ENCODE peak calls at places on chromosomes 6 and 20, in seven cellular contexts. One of them, this sample, is unnamed.

GRCh38 chr20:23295934-23296333 is 54.7 kb upstream of the NXT1 start:
- DNase-seq in iPS-NIHi11: no peak
- DNase-seq in kidney tubule cell: no peak
- DNase-seq in IMR-90: no peak
- DNase-seq in stimulated activated naive CD8-positive, alpha-beta T cell treated with anti-CD3 and anti-CD28 coated beads, Interleukin-15, amount 100 ng/mL, for 72 hours: no peak
- DNase-seq in activated T-cell treated with anti-CD3 and anti-CD28 coated beads for 24 hours: no peak
- DNase-seq in M059J: no peak
- DNase-seq in this sample: no peak

GRCh38 chr20:3980260-3981131 is 34.9 kb downstream of the RNF24 start:
- DNase-seq in iPS-NIHi11: peak; percentile 24
- DNase-seq in kidney tubule cell: peak; percentile 53
- DNase-seq in IMR-90: peak; percentile 73
- DNase-seq in stimulated activated naive CD8-positive, alpha-beta T cell treated with anti-CD3 and anti-CD28 coated beads, Interleukin-15, amount 100 ng/mL, for 72 hours: peak; percentile 46
- DNase-seq in activated T-cell treated with anti-CD3 and anti-CD28 coated beads for 24 hours: peak; percentile 20
- DNase-seq in M059J: peak; percentile 88
- DNase-seq in this sample: peak; percentile 78

GRCh38 chr6:33856655-33857054 is 52.9 kb upstream of the MLN start:
- DNase-seq in iPS-NIHi11: no peak
- DNase-seq in kidney tubule cell: no peak
- DNase-seq in IMR-90: no peak
- DNase-seq in stimulated activated naive CD8-positive, alpha-beta T cell treated with anti-CD3 and anti-CD28 coated beads, Interleukin-15, amount 100 ng/mL, for 72 hours: peak; percentile 90
- DNase-seq in activated T-cell treated with anti-CD3 and anti-CD28 coated beads for 24 hours: peak; percentile 56
- DNase-seq in M059J: peak; percentile 47
- DNase-seq in this sample: no peak

GRCh38 chr6:484729-485111 is 93.2 kb downstream of the IRF4 start:
- DNase-seq in iPS-NIHi11: no peak
- DNase-seq in kidney tubule cell: no peak
- DNase-seq in IMR-90: no peak
- DNase-seq in stimulated activated naive CD8-positive, alpha-beta T cell treated with anti-CD3 and anti-CD28 coated beads, Interleukin-15, amount 100 ng/mL, for 72 hours: no peak
- DNase-seq in activated T-cell treated with anti-CD3 and anti-CD28 coated beads for 24 hours: no peak
- DNase-seq in M059J: no peak
- DNase-seq in this sample: no peak

GRCh38 chr6:82057846-82058554 is 189.5 kb downstream of the IBTK start:
- DNase-seq in iPS-NIHi11: no peak
- DNase-seq in kidney tubule cell: no peak
- DNase-seq in IMR-90: peak; percentile 57
- DNase-seq in stimulated activated naive CD8-positive, alpha-beta T cell treated with anti-CD3 and anti-CD28 coated beads, Interleukin-15, amount 100 ng/mL, for 72 hours: no peak
- DNase-seq in activated T-cell treated with anti-CD3 and anti-CD28 coated beads for 24 hours: no peak
- DNase-seq in M059J: peak; percentile 27
- DNase-seq in this sample: peak; percentile 75

GRCh38 chr6:158459726-158460125 is 100.2 kb upstream of the TMEM181 start:
- DNase-seq in iPS-NIHi11: no peak
- DNase-seq in kidney tubule cell: no peak
- DNase-seq in IMR-90: no peak
- DNase-seq in stimulated activated naive CD8-positive, alpha-beta T cell treated with anti-CD3 and anti-CD28 coated beads, Interleukin-15, amount 100 ng/mL, for 72 hours: no peak
- DNase-seq in activated T-cell treated with anti-CD3 and anti-CD28 coated beads for 24 hours: no peak
- DNase-seq in M059J: peak; percentile 38
- DNase-seq in this sample: no peak

GRCh38 chr6:13911337-13911736 is 13.4 kb upstream of the RNF182 start:
- DNase-seq in iPS-NIHi11: no peak
- DNase-seq in kidney tubule cell: no peak
- DNase-seq in IMR-90: no peak
- DNase-seq in stimulated activated naive CD8-positive, alpha-beta T cell treated with anti-CD3 and anti-CD28 coated beads, Interleukin-15, amount 100 ng/mL, for 72 hours: no peak
- DNase-seq in activated T-cell treated with anti-CD3 and anti-CD28 coated beads for 24 hours: no peak
- DNase-seq in M059J: no peak
- DNase-seq in this sample: no peak

GRCh38 chr6:161265975-161266374 is 7.9 kb downstream of the AGPAT4 start:
- DNase-seq in iPS-NIHi11: no peak
- DNase-seq in kidney tubule cell: peak; percentile 94
- DNase-seq in IMR-90: no peak
- DNase-seq in stimulated activated naive CD8-positive, alpha-beta T cell treated with anti-CD3 and anti-CD28 coated beads, Interleukin-15, amount 100 ng/mL, for 72 hours: no peak
- DNase-seq in activated T-cell treated with anti-CD3 and anti-CD28 coated beads for 24 hours: no peak
- DNase-seq in M059J: peak; percentile 71
- DNase-seq in this sample: no peak

GRCh38 chr6:8177721-8178120 is 75.4 kb upstream of the EEF1E1 start:
- DNase-seq in iPS-NIHi11: no peak
- DNase-seq in kidney tubule cell: peak; percentile 89
- DNase-seq in IMR-90: peak; percentile 48
- DNase-seq in stimulated activated naive CD8-positive, alpha-beta T cell treated with anti-CD3 and anti-CD28 coated beads, Interleukin-15, amount 100 ng/mL, for 72 hours: no peak
- DNase-seq in activated T-cell treated with anti-CD3 and anti-CD28 coated beads for 24 hours: no peak
- DNase-seq in M059J: peak; percentile 79
- DNase-seq in this sample: no peak

GRCh38 chr6:16849280-16850210 is 88.3 kb upstream of the ATXN1 start:
- DNase-seq in iPS-NIHi11: no peak
- DNase-seq in kidney tubule cell: peak; percentile 54
- DNase-seq in IMR-90: peak; percentile 79
- DNase-seq in stimulated activated naive CD8-positive, alpha-beta T cell treated with anti-CD3 and anti-CD28 coated beads, Interleukin-15, amount 100 ng/mL, for 72 hours: no peak
- DNase-seq in activated T-cell treated with anti-CD3 and anti-CD28 coated beads for 24 hours: no peak
- DNase-seq in M059J: peak; percentile 98
- DNase-seq in this sample: peak; percentile 53

GRCh38 chr6:168039301-168039700 is 39.7 kb downstream of the FRMD1 start:
- DNase-seq in iPS-NIHi11: no peak
- DNase-seq in kidney tubule cell: no peak
- DNase-seq in IMR-90: no peak
- DNase-seq in stimulated activated naive CD8-positive, alpha-beta T cell treated with anti-CD3 and anti-CD28 coated beads, Interleukin-15, amount 100 ng/mL, for 72 hours: no peak
- DNase-seq in activated T-cell treated with anti-CD3 and anti-CD28 coated beads for 24 hours: no peak
- DNase-seq in M059J: no peak
- DNase-seq in this sample: no peak

GRCh38 chr6:88519227-88520019 is 353.3 kb upstream of the CNR1 start:
- DNase-seq in iPS-NIHi11: no peak
- DNase-seq in kidney tubule cell: no peak
- DNase-seq in IMR-90: no peak
- DNase-seq in stimulated activated naive CD8-positive, alpha-beta T cell treated with anti-CD3 and anti-CD28 coated beads, Interleukin-15, amount 100 ng/mL, for 72 hours: no peak
- DNase-seq in activated T-cell treated with anti-CD3 and anti-CD28 coated beads for 24 hours: no peak
- DNase-seq in M059J: no peak
- DNase-seq in this sample: no peak

GRCh38 chr20:50584687-50585086 is 74.5 kb downstream of the PTPN1 start:
- DNase-seq in iPS-NIHi11: no peak
- DNase-seq in kidney tubule cell: no peak
- DNase-seq in IMR-90: no peak
- DNase-seq in stimulated activated naive CD8-positive, alpha-beta T cell treated with anti-CD3 and anti-CD28 coated beads, Interleukin-15, amount 100 ng/mL, for 72 hours: no peak
- DNase-seq in activated T-cell treated with anti-CD3 and anti-CD28 coated beads for 24 hours: no peak
- DNase-seq in M059J: no peak
- DNase-seq in this sample: no peak

This sample was measured in fibroblast of the aortic adventitia.